ENCODE peak calls at places on chromosomes 11 and 22, in seven cellular contexts. R is PC-3, G is A549, Q is body of pancreas, L is tibial nerve, T is cardiac muscle cell, N is transverse colon. S is an unnamed sample.

GRCh38 chr22:23744001-23744400 is 6.9 kb downstream of the ZNF70 start:
- DNase-seq in Q (no peak), N (no peak), L (no peak), R (no peak), T (no peak), G (no peak), S (no peak)

GRCh38 chr11:61293869-61294716 is 1.0 kb downstream of the VWCE start:
- DNase-seq in L (peak), G (peak), T (peak), Q (peak), R (peak), N (peak), S (peak)

GRCh38 chr11:70326843-70327242 is 56.4 kb downstream of the PPFIA1 start:
- DNase-seq in Q (no peak), T (no peak), N (no peak), G (no peak), L (no peak), R (no peak), S (no peak)

GRCh38 chr11:70205766-70206165 is 2.7 kb downstream of the FADD start:
- DNase-seq in T (no peak), L (no peak), N (no peak), G (no peak), Q (no peak), R (no peak), S (no peak)

GRCh38 chr11:69642549-69642912 is 1.6 kb downstream of the CCND1 start:
- DNase-seq in N (peak), Q (no peak), R (no peak), L (no peak), G (no peak), T (peak), S (no peak)

GRCh38 chr11:117903505-117904382 is 25.5 kb downstream of the TMPRSS13 start:
- DNase-seq in R (no peak), G (no peak), L (no peak), N (no peak), T (no peak), Q (no peak), S (peak)

GRCh38 chr11:2449548-2450320 is 4.9 kb downstream of the KCNQ1 start:
- DNase-seq in N (no peak), Q (no peak), G (no peak), R (no peak), T (no peak), L (no peak), S (no peak)

GRCh38 chr11:7442588-7443215 is 42.6 kb upstream of the OLFML1 start:
- DNase-seq in T (peak), Q (peak), R (peak), G (peak), L (peak), N (peak), S (peak)

GRCh38 chr11:118530683-118531596 is at the start of gene TMEM25:
- DNase-seq in L (no peak), R (peak), G (no peak), T (peak), Q (peak), N (peak), S (peak)

GRCh38 chr11:44326615-44327475 is 16.9 kb upstream of the ALX4 start:
- DNase-seq in R (no peak), N (no peak), Q (no peak), L (no peak), T (no peak), G (no peak), S (no peak)

GRCh38 chr11:28259177-28259843 is 151.1 kb downstream of the METTL15 start:
- DNase-seq in L (no peak), G (no peak), R (no peak), T (no peak), N (no peak), Q (no peak), S (peak)

GRCh38 chr22:50305393-50305657 is 2.1 kb downstream of the PLXNB2 start:
- DNase-seq in R (no peak), G (no peak), T (no peak), N (no peak), L (no peak), Q (no peak), S (no peak)

GRCh38 chr11:114262681-114263509 is 33.3 kb upstream of the NNMT start:
- DNase-seq in N (no peak), L (no peak), Q (peak), G (peak), R (peak), T (peak), S (peak)

GRCh38 chr22:38030311-38031133 is 26.7 kb upstream of the PICK1 start:
- DNase-seq in L (no peak), T (peak), G (no peak), R (no peak), Q (no peak), N (peak), S (peak)

GRCh38 chr11:104928831-104929230 is 30.6 kb upstream of the CASP12 start:
- DNase-seq in N (no peak), R (no peak), Q (no peak), G (no peak), L (no peak), T (no peak), S (no peak)

GRCh38 chr11:104925850-104926249 is 27.6 kb upstream of the CASP12 start:
- DNase-seq in G (no peak), L (no peak), N (no peak), T (no peak), Q (no peak), R (no peak), S (no peak)

DNA sequence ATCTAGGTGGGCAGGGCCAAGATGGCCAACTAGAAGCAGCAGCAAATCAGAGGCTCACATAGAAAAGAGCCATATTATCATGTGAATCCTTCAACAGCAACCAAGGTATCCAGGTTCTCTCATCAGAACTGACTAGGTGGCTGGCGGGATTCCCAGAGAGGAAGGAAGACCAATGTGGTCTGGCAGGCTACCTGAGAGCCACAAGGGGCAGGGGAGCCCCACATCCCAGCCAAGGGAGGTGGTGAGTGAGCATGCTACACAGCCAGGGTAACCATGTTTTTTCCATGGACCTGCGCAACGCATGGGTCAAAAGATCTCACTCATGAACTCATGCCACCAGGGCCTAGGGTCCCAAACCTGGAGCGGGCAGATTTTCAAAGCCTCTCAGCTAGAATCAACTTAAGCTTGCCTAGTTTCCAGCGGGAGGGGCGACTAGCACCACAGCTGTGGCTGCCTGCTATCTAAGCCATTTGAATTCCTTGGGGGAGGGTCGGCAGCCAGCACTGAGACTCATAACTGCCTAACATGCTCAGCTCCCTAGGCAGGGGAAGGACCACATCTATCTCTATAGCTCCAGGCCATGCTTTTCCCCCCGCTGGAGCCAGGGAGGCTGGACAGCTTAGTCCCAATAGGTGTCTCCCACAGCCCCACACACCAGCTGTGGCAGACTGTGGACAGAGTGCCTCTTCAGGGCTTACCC is 28.7 kb upstream of the CASP12 start:
- DNase-seq in Q (no peak), G (no peak), R (peak), N (no peak), L (no peak), T (peak), S (peak)
- H3K4me3 ChIP-seq in Q (no peak), G (no peak), R (no peak), N (no peak), L (no peak), T (no peak), S (peak)

DNA sequence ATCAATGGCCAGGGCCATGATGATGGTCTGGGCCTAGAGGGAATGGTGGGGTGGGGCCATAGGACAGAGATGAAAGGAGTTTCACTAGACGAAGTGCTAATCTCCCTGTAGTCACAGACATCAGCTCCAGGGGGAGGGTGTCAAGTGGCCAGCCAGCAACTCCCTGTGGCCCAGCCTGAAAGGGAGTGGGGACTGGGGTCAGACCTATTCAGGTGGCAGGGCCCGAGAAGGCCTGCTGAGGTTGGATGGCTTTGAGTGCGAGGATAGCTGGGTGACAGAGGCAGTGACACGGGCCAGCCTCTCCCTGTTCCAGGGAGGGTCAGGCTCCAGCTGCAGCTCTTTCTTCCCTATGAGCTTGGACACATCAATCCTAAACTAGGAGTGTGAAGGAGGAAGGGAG is 11.0 kb downstream of the TOB2 start:
- DNase-seq in R (no peak), G (no peak), Q (no peak), L (no peak), T (no peak), N (no peak), S (peak)
- H3K27ac ChIP-seq in R (no peak), G (no peak), Q (peak), L (peak), T (no peak), N (no peak), S (no peak)

DNA sequence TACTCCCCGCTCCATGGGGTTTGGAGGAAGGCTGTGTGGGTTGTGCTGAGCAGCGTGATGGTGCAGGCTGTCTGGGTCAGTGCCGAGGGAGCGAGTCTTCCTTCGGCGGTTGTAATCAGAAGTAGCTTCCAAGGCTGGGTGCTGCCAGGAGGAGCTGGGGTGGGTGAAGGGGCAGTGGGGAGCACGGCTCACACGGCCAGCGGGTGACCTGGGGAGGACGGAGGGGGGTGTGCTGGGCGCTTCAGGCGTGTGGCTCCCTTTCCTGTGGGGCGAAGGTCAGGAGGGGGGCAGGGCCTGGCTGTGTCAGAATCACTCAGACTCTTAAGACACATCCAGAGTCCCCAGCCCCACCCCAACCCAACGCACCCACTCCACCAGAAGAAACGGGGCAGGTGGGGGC is 60.2 kb downstream of the LRP5 start:
- DNase-seq in R (no peak), L (no peak), N (no peak), G (no peak), T (no peak), Q (no peak), S (no peak)
- H3K4me3 ChIP-seq in R (no peak), L (no peak), N (no peak), G (no peak), T (no peak), Q (no peak), S (no peak)

DNA sequence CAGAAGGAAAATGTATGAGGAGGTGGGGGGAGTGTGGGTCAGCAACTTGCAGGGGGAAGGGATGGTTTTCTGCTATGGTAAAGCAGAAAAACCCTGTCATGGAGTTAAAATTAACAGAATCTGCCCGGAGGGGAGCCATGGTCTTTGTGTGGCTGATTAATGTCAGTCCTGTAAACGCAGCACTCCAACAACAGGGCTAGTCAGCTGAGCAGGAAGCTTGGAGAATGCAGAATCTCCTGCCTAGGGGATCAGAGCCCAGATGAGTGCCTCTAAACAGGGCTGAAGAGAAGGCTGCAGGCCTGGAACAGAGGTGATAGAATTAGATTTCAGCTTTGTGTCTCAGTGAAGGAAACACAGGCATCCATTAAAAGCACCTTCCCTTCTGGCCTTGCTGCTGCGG is 140.9 kb upstream of the MTNR1B start:
- DNase-seq in G (no peak), R (no peak), N (no peak), T (peak), Q (no peak), L (no peak), S (no peak)
- H3K27ac ChIP-seq in G (no peak), R (no peak), N (no peak), T (no peak), Q (no peak), L (no peak), S (peak)